ENCODE peak calls at places on chromosomes 1 and 21, in four cellular contexts. R is mucosa of descending colon, Z is fibroblast of pulmonary artery, E is NCI-H1105 treated with DMSO at 0.1 percent for 48 hours. Y is an unnamed sample.

GRCh38 chr1:230170153-230170547 is 103.1 kb downstream of the GALNT2 start:
- DNase-seq in Z (no peak), E (no peak), R (no peak), Y (no peak)

GRCh38 chr1:10514490-10515235 is 39.9 kb downstream of the PEX14 start:
- DNase-seq in Z (peak), R (no peak), E (peak), Y (no peak)

GRCh38 chr21:37198989-37199924 is 67.9 kb downstream of the VPS26C start:
- DNase-seq in R (no peak), E (no peak), Z (peak), Y (no peak)

GRCh38 chr1:175830500-175830899 is 87.1 kb upstream of the TNR start:
- DNase-seq in E (no peak), Z (no peak), R (no peak), Y (no peak)

GRCh38 chr21:43321611-43322010 is 105.3 kb downstream of the SIK1 start:
- DNase-seq in Z (no peak), R (no peak), E (no peak), Y (no peak)

GRCh38 chr1:150309758-150310495 is 11.4 kb upstream of the PRPF3 start:
- DNase-seq in R (no peak), E (peak), Z (no peak), Y (no peak)

GRCh38 chr1:101238041-101238515 is 1.3 kb downstream of the S1PR1 start:
- DNase-seq in R (no peak), E (peak), Z (no peak), Y (no peak)

GRCh38 chr1:27744556-27744955 is 18.8 kb downstream of the FAM76A start:
- DNase-seq in R (no peak), Z (no peak), E (no peak), Y (no peak)

GRCh38 chr1:29845910-29846309 is 609.6 kb downstream of the PTPRU start:
- DNase-seq in E (no peak), R (no peak), Z (no peak), Y (no peak)

GRCh38 chr1:202208458-202208857 is 14.9 kb downstream of the LGR6 start:
- DNase-seq in Z (no peak), R (no peak), E (no peak), Y (no peak)

GRCh38 chr1:54795100-54795665 is 5.9 kb downstream of the TTC22 start:
- DNase-seq in E (no peak), Z (no peak), R (no peak), Y (no peak)

GRCh38 chr21:35024071-35024420 is 25.1 kb downstream of the RUNX1 start:
- DNase-seq in Z (no peak), E (no peak), R (no peak), Y (no peak)

GRCh38 chr1:43541721-43542401 is 11.2 kb downstream of the PTPRF start:
- DNase-seq in Z (no peak), E (no peak), R (peak), Y (peak)